ENCODE peak calls at places on chromosome 17, in six cellular contexts. W, M, N, Q, R and V are unnamed samples.

GRCh38 chr17:39981207-39982068 is 831 bp downstream of the PSMD3 start:
- DNase-seq in Q (no peak), W (no peak), M (no peak), R (no peak), N (no peak), V (no peak)

GRCh38 chr17:17568772-17569195 is 22.7 kb downstream of the PEMT start:
- DNase-seq in W (peak; percentile 36), Q (peak; percentile 92), M (no peak), N (peak; percentile 38), R (no peak), V (peak; percentile 91)

GRCh38 chr17:6450926-6451717 is 6.9 kb downstream of the PIMREG start:
- DNase-seq in W (no peak), N (no peak), R (no peak), Q (no peak), M (no peak), V (no peak)

GRCh38 chr17:64399071-64399766 is 8.6 kb upstream of the PECAM1 start:
- DNase-seq in W (no peak), R (no peak), N (peak; percentile 56), Q (no peak), M (peak; percentile 32), V (no peak)

GRCh38 chr17:82849076-82849945 is 9.5 kb upstream of the ZNF750 start:
- DNase-seq in N (no peak), Q (peak; percentile 20), W (no peak), R (no peak), M (no peak), V (no peak)

GRCh38 chr17:81553616-81554181 is 1.5 kb upstream of the FAAP100 start:
- DNase-seq in Q (no peak), M (peak; percentile 93), N (peak; percentile 89), W (peak; percentile 99), R (peak; percentile 77), V (peak; percentile 56)

GRCh38 chr17:43601280-43602050 is 55.3 kb upstream of the ETV4 start:
- DNase-seq in Q (no peak), N (no peak), W (peak; percentile 51), R (no peak), M (no peak), V (no peak)

GRCh38 chr17:66043419-66043818 is 148.5 kb downstream of the CEP112 start:
- DNase-seq in W (no peak), M (no peak), R (no peak), N (no peak), Q (no peak), V (no peak)

GRCh38 chr17:36602030-36602737 is 801 bp downstream of the MRM1 start:
- DNase-seq in N (no peak), Q (peak; percentile 35), W (peak; percentile 9), M (no peak), R (no peak), V (peak; percentile 57)

GRCh38 chr17:30600830-30601494 is 123.8 kb downstream of the GOSR1 start:
- DNase-seq in Q (peak; percentile 25), R (no peak), N (peak; percentile 37), W (peak; percentile 11), M (no peak), V (no peak)

GRCh38 chr17:1558401-1558800 is 4.2 kb downstream of the PITPNA start:
- DNase-seq in Q (no peak), W (no peak), R (no peak), M (no peak), N (no peak), V (no peak)

GRCh38 chr17:68351395-68351794 is 60.1 kb downstream of the ARSG start:
- DNase-seq in M (no peak), N (no peak), R (no peak), W (no peak), Q (no peak), V (no peak)

GRCh38 chr17:20063665-20064648 is 54.8 kb downstream of the SPECC1 start:
- DNase-seq in Q (peak; percentile 31), R (peak; percentile 36), M (peak; percentile 19), N (peak; percentile 89), W (peak; percentile 87), V (peak; percentile 42)

GRCh38 chr17:15261063-15261817 is 3.9 kb downstream of the PMP22 start:
- DNase-seq in M (no peak), Q (peak; percentile 37), N (no peak), W (peak; percentile 60), R (no peak), V (peak; percentile 66)

GRCh38 chr17:66351053-66351452 is 48.6 kb downstream of the PRKCA start:
- DNase-seq in R (no peak), W (no peak), M (no peak), Q (peak; percentile 73), N (no peak), V (peak; percentile 77)

GRCh38 chr17:250487-251300 is 69.2 kb upstream of the DOC2B start:
- DNase-seq in M (no peak), W (no peak), Q (peak; percentile 3), R (no peak), N (no peak), V (peak; percentile 7)

GRCh38 chr17:5413682-5414081 is 5.8 kb downstream of the NUP88 start:
- DNase-seq in N (peak; percentile 97), M (peak; percentile 72), R (peak; percentile 74), Q (no peak), W (peak; percentile 93), V (no peak)

GRCh38 chr17:29159286-29159860 is 20.8 kb downstream of the MYO18A start:
- DNase-seq in N (no peak), R (no peak), Q (no peak), M (no peak), W (no peak), V (no peak)

GRCh38 chr17:61469949-61470348 is 17.7 kb downstream of the TBX4 start:
- DNase-seq in Q (no peak), M (no peak), W (no peak), R (no peak), N (no peak), V (no peak)

GRCh38 chr17:7445011-7445927 is at the start of gene CHRNB1:
- DNase-seq in N (peak; percentile 37), Q (peak; percentile 93), R (no peak), W (peak; percentile 27), M (no peak), V (peak; percentile 88)

GRCh38 chr17:57140321-57140720 is 55.3 kb downstream of the AKAP1 start:
- DNase-seq in M (no peak), N (no peak), Q (no peak), R (no peak), W (no peak), V (no peak)

DNA sequence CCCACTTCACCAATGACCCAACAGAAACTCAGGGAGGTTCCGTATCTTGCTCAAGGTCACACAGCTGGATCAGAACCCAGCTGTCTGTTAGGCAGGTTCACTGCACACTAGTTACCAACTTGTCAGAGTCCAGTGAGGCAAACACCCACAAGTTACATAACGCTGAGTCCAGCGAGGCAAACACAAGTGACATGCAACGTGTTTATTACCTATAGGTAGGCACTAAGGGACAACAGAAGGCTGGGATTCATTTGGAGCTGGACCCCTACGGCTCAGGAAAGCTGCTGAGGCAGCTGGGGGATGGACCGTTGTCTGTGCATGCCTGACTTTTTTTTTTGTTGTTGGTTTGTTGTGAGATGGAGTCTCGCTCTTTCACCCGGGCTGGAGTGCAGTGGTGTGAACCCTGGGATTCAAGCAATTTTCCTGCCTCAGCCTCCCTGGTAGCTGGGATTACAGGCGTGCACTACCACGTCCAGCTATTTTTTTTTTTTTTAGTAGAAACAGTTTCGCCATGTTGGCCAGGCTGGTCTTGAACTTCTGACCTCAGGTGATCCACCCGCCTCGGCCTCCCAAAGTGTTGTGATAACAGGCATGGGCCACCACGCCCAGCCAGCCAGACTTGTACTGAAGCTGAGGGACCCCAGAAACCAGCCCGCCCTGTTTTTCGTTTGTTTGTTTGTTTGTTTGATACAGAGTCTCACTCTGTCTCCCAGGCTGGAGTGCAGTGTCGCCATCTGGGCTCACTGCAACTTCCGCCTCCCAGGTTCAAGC is 1.9 kb upstream of the RSAD1 start:
- DNase-seq in N (no peak), M (no peak), R (no peak), Q (no peak), W (no peak), V (peak; percentile 41)
- H3K4me3 ChIP-seq in N (no peak overlapping the region), M (no peak overlapping the region), R (no peak overlapping the region), Q (no peak overlapping the region), W (no peak overlapping the region), V (no peak overlapping the region)

GRCh38 chr17:10415161-10415560 is 6.6 kb downstream of the MYH8 start:
- DNase-seq in Q (no peak), W (no peak), R (no peak), M (no peak), N (no peak), V (no peak)
- TF ChIP-seq CTCF in Q (no peak), W (no peak), R (no peak), M (no peak), N (no peak), V (no peak)

GRCh38 chr17:55717898-55718735 is 4.5 kb downstream of the TMEM100 start:
- DNase-seq in W (peak; percentile 68), R (no peak), N (peak; percentile 55), Q (peak; percentile 76), M (peak; percentile 31), V (peak; percentile 93)

GRCh38 chr17:55722016-55722706 is 503 bp downstream of the TMEM100 start:
- DNase-seq in M (no peak), N (peak; percentile 59), R (no peak), W (peak; percentile 27), Q (no peak), V (no peak)

GRCh38 chr17:55722742-55723487 is at the start of gene TMEM100:
- DNase-seq in M (peak; percentile 34), N (no peak), Q (no peak), W (peak; percentile 78), R (no peak), V (no peak)

GRCh38 chr17:55723488-55723848 is 804 bp upstream of the TMEM100 start:
- DNase-seq in Q (no peak), W (no peak), R (no peak), N (no peak), M (no peak), V (no peak)

DNA sequence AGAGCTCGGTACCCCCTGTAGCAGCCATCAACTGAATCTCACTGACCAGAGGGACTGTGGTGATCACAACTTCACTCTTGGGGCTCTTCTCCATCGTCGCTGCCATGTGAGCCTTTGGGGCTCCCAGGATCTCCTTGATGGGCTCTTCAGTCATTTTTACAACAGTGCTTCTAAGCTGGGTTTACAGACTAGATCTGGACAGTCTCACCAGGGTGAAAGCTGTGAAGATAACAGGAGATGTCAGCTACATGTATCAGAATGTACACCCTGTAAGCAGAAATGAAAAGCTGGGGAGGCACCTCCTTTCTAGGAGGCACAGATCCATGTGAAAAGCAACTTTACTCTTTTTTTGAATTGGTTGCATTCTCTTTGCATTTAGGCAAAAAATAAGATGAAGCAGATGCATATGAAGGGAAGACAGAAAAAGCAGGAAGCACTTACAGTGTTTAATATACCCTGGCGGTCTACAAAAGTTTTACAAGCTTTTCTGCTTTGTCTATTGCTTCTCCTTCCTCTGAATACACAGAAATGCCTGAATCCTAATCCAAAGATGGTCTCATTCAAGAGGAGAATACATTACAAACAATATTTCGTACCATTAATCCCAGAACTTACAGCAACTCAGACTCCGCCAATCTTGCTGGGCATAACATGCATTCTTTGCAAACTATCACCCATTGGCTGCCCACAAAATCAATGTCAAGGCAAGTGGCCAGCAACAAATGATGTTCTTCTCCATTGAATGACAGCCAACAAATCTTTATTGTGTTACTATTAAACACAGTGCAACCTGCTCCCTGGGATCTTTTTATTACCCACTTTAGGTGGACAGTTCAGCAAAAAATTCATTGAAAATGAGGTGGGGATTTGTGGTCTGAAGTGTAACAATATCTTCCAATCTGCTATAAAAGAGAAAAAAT is 1.5 kb downstream of the TMEM100 start:
- DNase-seq in W (no peak), Q (no peak), R (no peak), N (no peak), M (no peak), V (no peak)
- H3K4me3 ChIP-seq in W (no peak overlapping the region), Q (no peak overlapping the region), R (no peak overlapping the region), N (no peak overlapping the region), M (no peak overlapping the region), V (no peak overlapping the region)

GRCh38 chr17:14211246-14211645 is 25.4 kb downstream of the CDRT15 start:
- DNase-seq in M (no peak), W (no peak), Q (no peak), N (no peak), R (no peak), V (no peak)
- TF ChIP-seq CTCF in M (no peak), W (no peak), Q (no peak), N (no peak), R (no peak), V (no peak)